ENCODE peak calls at places on chromosomes 3 and 15, in nine cellular contexts. F, J, C, P, A, S, V, W and O are unnamed samples.

GRCh38 chr15:45201557-45202246 is 13.9 kb upstream of the SHF start:
- DNase-seq in F (no peak), J (no peak), C (no peak), P (no peak), A (no peak), S (no peak), V (no peak), W (no peak), O (no peak)

GRCh38 chr15:59686389-59686788 is 2.7 kb downstream of the BNIP2 start:
- DNase-seq in F (no peak), J (no peak), C (no peak), P (no peak), A (no peak), S (no peak), V (no peak), W (no peak), O (no peak)

GRCh38 chr3:168040624-168041208 is 55.0 kb downstream of the GOLIM4 start:
- DNase-seq in F (no peak), J (peak; percentile 56), C (no peak), P (peak; percentile 82), A (no peak), S (no peak), V (no peak), W (no peak), O (peak; percentile 36)

GRCh38 chr3:138850151-138850550 is 15.4 kb upstream of the PIK3CB start:
- DNase-seq in F (no peak), J (no peak), C (no peak), P (peak; percentile 16), A (no peak), S (no peak), V (no peak), W (no peak), O (no peak)

GRCh38 chr15:70480196-70480856 is 283.0 kb downstream of the UACA start:
- DNase-seq in F (peak; percentile 54), J (no peak), C (peak; percentile 38), P (no peak), A (no peak), S (no peak), V (no peak), W (no peak), O (no peak)

GRCh38 chr3:107062310-107062709 is 314.9 kb upstream of the CCDC54 start:
- DNase-seq in F (no peak), J (no peak), C (no peak), P (no peak), A (no peak), S (no peak), V (no peak), W (no peak), O (no peak)

GRCh38 chr3:49339593-49339946 is 283 bp downstream of the USP4 start:
- DNase-seq in F (no peak), J (no peak), C (no peak), P (no peak), A (no peak), S (no peak), V (peak; percentile 40), W (peak; percentile 6), O (no peak)

GRCh38 chr3:195163719-195164572 is 107.0 kb downstream of the XXYLT1 start:
- DNase-seq in F (no peak), J (no peak), C (no peak), P (no peak), A (no peak), S (no peak), V (no peak), W (no peak), O (no peak)

GRCh38 chr15:39575180-39575579 is 5.7 kb upstream of the THBS1 start:
- DNase-seq in F (no peak), J (no peak), C (no peak), P (no peak), A (no peak), S (no peak), V (no peak), W (no peak), O (no peak)

GRCh38 chr15:80512729-80513670 is 108.8 kb downstream of the ARNT2 start:
- DNase-seq in F (no peak), J (peak; percentile 76), C (no peak), P (peak; percentile 56), A (peak; percentile 61), S (no peak), V (no peak), W (no peak), O (peak; percentile 32)

GRCh38 chr3:71254658-71255057 is 328.9 kb downstream of the FOXP1 start:
- DNase-seq in F (no peak), J (no peak), C (no peak), P (no peak), A (no peak), S (no peak), V (no peak), W (no peak), O (no peak)

GRCh38 chr15:68466876-68467275 is 34.9 kb upstream of the ITGA11 start:
- DNase-seq in F (no peak), J (no peak), C (no peak), P (no peak), A (no peak), S (no peak), V (no peak), W (no peak), O (no peak)

GRCh38 chr15:39140060-39140604 is 440.7 kb upstream of the THBS1 start:
- DNase-seq in F (no peak), J (no peak), C (no peak), P (peak; percentile 91), A (no peak), S (no peak), V (no peak), W (no peak), O (no peak)

GRCh38 chr3:149839874-149840273 is 26.9 kb downstream of the RNF13 start:
- DNase-seq in F (no peak), J (no peak), C (no peak), P (no peak), A (no peak), S (no peak), V (no peak), W (no peak), O (no peak)

GRCh38 chr15:39924437-39924836 is 4.4 kb upstream of the GPR176 start:
- DNase-seq in F (no peak), J (no peak), C (no peak), P (no peak), A (no peak), S (no peak), V (no peak), W (no peak), O (no peak)

GRCh38 chr3:138964923-138965322 is 17.9 kb downstream of the FOXL2NB start:
- DNase-seq in F (no peak), J (no peak), C (no peak), P (no peak), A (no peak), S (no peak), V (no peak), W (no peak), O (no peak)